ENCODE peak calls at places on chromosomes 12 and 14, in six cellular contexts. H, J, P, C, R and W are unnamed samples. For H3K9me3 and H3K36me3, the result is how much of the 10 kb centered on the place peaks cover.

GRCh38 chr14:105937253-105938054 is 411.1 kb downstream of the TMEM121 start:
- DNase-seq in H (no peak), P (no peak), J (no peak), R (no peak), C (no peak), W (no peak)

GRCh38 chr14:33454707-33455106 is 496.2 kb downstream of the EGLN3 start:
- DNase-seq in R (no peak), J (peak), P (no peak), H (no peak), C (no peak), W (peak)

GRCh38 chr12:17016116-17016864 is 410.3 kb upstream of the LMO3 start:
- DNase-seq in C (no peak), P (no peak), R (no peak), H (no peak), J (no peak), W (peak)

GRCh38 chr12:101238806-101239329 is 28.8 kb upstream of the SLC5A8 start:
- DNase-seq in P (no peak), J (no peak), R (no peak), C (peak), H (no peak), W (no peak)

GRCh38 chr14:25463475-25463874 is 413.5 kb upstream of the STXBP6 start:
- DNase-seq in P (no peak), C (no peak), H (no peak), R (no peak), J (no peak), W (no peak)

GRCh38 chr12:109861689-109862314 is 18.5 kb downstream of the GLTP start:
- DNase-seq in H (no peak), P (no peak), R (no peak), C (no peak), J (no peak), W (no peak)

GRCh38 chr12:11923067-11923466 is 147.7 kb upstream of the BCL2L14 start:
- DNase-seq in C (no peak), P (no peak), R (no peak), J (no peak), H (no peak), W (no peak)

GRCh38 chr14:37623552-37623951 is 28.1 kb downstream of the TTC6 start:
- DNase-seq in J (no peak), C (no peak), H (no peak), R (no peak), P (peak), W (peak)

GRCh38 chr12:29148958-29149690 is at the start of gene FAR2:
- DNase-seq in H (peak), R (peak), P (peak), J (peak), C (peak), W (peak)

GRCh38 chr12:24049101-24049500 is 99.6 kb upstream of the SOX5 start:
- DNase-seq in C (no peak), P (no peak), J (no peak), H (no peak), R (no peak), W (no peak)

GRCh38 chr12:114405199-114405448 is 820 bp downstream of the TBX5 start:
- DNase-seq in J (no peak), R (no peak), H (no peak), C (no peak), P (peak), W (no peak)

GRCh38 chr12:103928736-103929050 is 1.5 kb upstream of the HSP90B1 start:
- DNase-seq in J (peak), P (no peak), R (no peak), C (peak), H (peak), W (no peak)

GRCh38 chr14:70907172-70907995 is at the start of gene PCNX1:
- DNase-seq in P (peak), C (peak), H (peak), J (peak), R (peak), W (peak)

DNA sequence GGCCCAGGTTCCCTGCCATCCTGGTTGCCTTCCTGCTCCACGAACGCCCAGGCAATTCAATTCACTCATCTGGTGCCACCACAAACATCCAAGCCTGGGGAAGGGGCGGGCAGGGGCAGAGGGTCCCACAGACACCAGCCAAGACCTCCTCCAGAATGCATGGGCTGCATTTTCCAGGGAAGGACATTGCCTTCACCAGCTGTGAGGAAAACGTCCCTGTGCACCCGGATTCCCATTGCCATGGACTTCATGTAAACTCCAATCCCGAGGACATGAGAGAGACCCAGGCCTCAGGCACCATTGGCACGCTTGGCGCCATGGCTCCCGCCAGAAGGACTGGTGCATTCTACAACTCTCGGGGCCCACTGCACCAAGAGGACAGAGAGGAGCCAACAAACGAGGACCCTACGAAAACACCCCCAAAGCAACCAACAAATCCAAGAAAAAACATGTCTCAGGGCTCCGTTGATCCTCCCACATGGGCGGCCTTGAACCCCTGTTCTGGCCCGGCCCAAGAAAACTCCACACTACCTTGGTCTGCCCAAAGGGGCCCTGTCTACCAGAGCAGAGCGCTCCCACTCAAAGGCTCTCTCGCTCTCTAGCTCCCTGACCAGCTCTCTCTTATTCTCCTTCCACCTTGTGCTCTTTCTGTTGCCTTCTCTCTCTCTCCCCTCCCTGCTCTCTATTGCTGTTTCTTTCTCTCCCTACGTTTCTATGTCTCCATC is 183.9 kb downstream of the ALG10 start:
- DNase-seq in H (no peak), R (no peak), P (no peak), C (no peak), J (no peak), W (no peak)
- H3K9me3 ChIP-seq in H (under half), R (under half), P (under half), C (under half), J (half or more), W (under half)

DNA sequence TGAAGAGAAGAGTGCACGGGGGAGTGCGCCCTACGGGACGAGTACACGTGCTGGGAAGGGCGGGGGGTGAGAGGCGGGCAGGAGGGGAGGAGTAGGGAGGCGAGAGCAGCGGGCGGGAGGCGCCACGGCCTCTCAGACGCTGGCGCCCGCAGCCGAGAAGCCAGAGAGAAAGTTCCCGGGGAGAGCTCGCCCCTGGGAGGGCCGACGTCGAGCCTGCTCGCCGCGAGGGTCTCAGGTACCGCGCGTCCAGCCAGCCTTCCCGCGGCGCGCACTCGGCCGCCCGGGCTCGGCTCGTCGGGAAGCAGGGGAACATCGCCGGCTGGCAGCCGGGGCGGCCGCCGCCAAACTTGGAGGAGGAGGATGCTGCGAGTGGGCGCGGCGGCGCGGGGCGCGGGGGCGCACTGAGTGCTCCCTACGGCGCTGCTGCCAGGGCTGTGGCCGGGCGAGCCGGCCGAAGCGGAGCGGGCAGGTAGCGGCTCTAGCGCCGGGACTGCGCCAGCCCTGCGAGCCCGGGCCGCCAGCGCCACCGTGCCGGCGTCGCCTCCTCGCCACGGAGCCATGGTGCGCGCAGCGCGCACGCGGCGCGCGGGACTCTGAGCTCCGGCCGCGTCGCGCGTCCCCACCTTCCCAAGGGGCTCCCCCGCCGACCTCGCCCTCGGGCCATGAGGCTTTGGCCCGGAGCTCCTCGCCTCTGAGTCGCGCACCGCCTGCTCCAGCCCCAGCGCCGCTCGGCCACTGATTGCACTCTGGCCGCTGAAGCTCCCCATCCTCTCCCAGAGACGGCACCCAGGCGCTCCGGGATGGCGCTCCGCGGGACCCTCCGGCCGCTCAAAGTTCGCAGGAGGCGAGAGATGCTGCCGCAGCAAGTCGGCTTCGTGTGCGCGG is at the start of gene SLC24A4:
- DNase-seq in P (peak), C (peak), H (peak), R (no peak), J (no peak), W (peak)
- H3K4me3 ChIP-seq in P (peak), C (no peak), H (peak), R (no peak), J (no peak), W (peak)

GRCh38 chr14:74501691-74502090 is 8.1 kb downstream of the ISCA2 start:
- DNase-seq in R (no peak), P (no peak), H (no peak), C (no peak), J (no peak), W (no peak)
- H3K36me3 ChIP-seq in R (under half), P (under half), H (under half), C (under half), J (under half), W (under half)

DNA sequence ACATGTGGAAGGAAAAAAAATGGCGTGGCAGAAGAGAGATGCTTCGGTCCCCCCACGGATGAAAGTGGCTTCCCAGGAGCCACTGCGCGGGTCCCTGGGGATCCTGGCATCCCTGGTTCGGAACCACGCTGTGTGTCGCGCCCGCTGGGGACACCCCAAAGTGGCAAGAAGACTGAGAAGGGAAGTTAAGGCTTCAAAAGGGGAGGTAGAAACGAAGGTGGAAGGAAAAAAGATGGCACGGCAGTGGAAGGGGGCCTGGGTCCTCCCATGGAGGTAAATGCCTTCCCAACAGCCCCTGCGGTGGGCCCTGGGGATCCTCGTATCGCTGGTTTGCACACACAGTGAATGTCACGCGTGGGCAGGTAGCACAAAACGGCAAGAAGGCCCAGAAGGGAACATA is 281.7 kb downstream of the ALG10 start:
- DNase-seq in H (peak), R (no peak), P (no peak), J (no peak), C (no peak), W (no peak)
- H3K9me3 ChIP-seq in H (under half), R (under half), P (under half), J (half or more), C (under half), W (under half)

GRCh38 chr12:13197526-13198141 is 1.1 kb downstream of the EMP1 start:
- DNase-seq in P (peak), R (peak), H (peak), J (no peak), C (peak), W (peak)
- H3K4me3 ChIP-seq in P (peak), R (peak), H (peak), J (no peak), C (peak), W (peak)

GRCh38 chr14:41785696-41786095 is 179.0 kb downstream of the LRFN5 start:
- DNase-seq in C (no peak), H (no peak), J (no peak), R (no peak), P (no peak), W (no peak)
- H3K36me3 ChIP-seq in C (under half), H (under half), J (under half), R (under half), P (under half), W (under half)

GRCh38 chr14:99230271-99231141 is 41.5 kb downstream of the BCL11B start:
- DNase-seq in J (no peak), C (no peak), H (no peak), R (peak), P (peak), W (no peak)
- H3K9me3 ChIP-seq in J (under half), C (under half), H (under half), R (under half), P (under half), W (under half)